ENCODE peak calls at places on chromosomes 16 and 17, in five cellular contexts. Y is D341Med, B is RPMI7951, D is iPS DF 6.9, O is EL. T is an unnamed sample.
A peak's percentile ranks its signal among the peaks of the same experiment; 100 is the strongest.

GRCh38 chr16:2331199-2331931 is 9.2 kb downstream of the ABCA3 start:
- DNase-seq in Y (no peak), B (no peak), D (no peak), O (no peak), T (peak; percentile 34)

GRCh38 chr16:11355862-11356261 is 10.6 kb downstream of the RMI2 start:
- DNase-seq in B (no peak), O (no peak), Y (no peak), D (no peak), T (no peak)

GRCh38 chr17:17204041-17204591 is 2.0 kb downstream of the PLD6 start:
- DNase-seq in D (no peak), B (no peak), O (no peak), Y (no peak), T (no peak)

GRCh38 chr17:83073389-83074063 is 5.9 kb upstream of the METRNL start:
- DNase-seq in B (peak; percentile 70), Y (no peak), D (no peak), O (no peak), T (no peak)

GRCh38 chr16:11297492-11298142 is 16.5 kb upstream of the PRM1 start:
- DNase-seq in D (no peak), B (peak; percentile 79), Y (no peak), O (peak; percentile 52), T (peak; percentile 50)

GRCh38 chr16:20867585-20867984 is 32.6 kb downstream of the DCUN1D3 start:
- DNase-seq in Y (peak; percentile 39), B (peak; percentile 53), D (no peak), O (no peak), T (peak; percentile 83)

GRCh38 chr16:57630402-57630787 is 2.0 kb downstream of the ADGRG1 start:
- DNase-seq in B (no peak), O (no peak), Y (no peak), D (no peak), T (no peak)

GRCh38 chr16:22787456-22788189 is 26.3 kb upstream of the HS3ST2 start:
- DNase-seq in D (no peak), B (peak; percentile 96), Y (no peak), O (peak; percentile 87), T (no peak)

GRCh38 chr17:58575511-58575910 is 61.1 kb upstream of the MTMR4 start:
- DNase-seq in D (no peak), Y (no peak), B (peak; percentile 59), O (peak; percentile 62), T (no peak)

GRCh38 chr16:23833960-23834685 is 1.7 kb upstream of the PRKCB start:
- DNase-seq in Y (no peak), O (no peak), D (no peak), B (no peak), T (no peak)

GRCh38 chr16:1983544-1984346 is at the start of gene GFER:
- DNase-seq in B (peak; percentile 84), O (peak; percentile 92), Y (peak; percentile 97), D (peak; percentile 78), T (peak; percentile 94)

GRCh38 chr17:59149051-59149450 is 5.9 kb downstream of the SKA2 start:
- DNase-seq in B (peak; percentile 21), O (peak; percentile 59), D (no peak), Y (no peak), T (no peak)

GRCh38 chr16:88320947-88321634 is 61.7 kb upstream of the ZNF469 start:
- DNase-seq in O (peak; percentile 19), D (no peak), B (no peak), Y (no peak), T (no peak)

GRCh38 chr17:2707721-2708584 is 3.6 kb downstream of the CLUH start:
- DNase-seq in O (peak; percentile 34), D (no peak), B (no peak), Y (peak; percentile 54), T (peak; percentile 77)

GRCh38 chr16:86221085-86221484 is 289.2 kb upstream of the FOXF1 start:
- DNase-seq in Y (no peak), D (no peak), O (no peak), B (no peak), T (no peak)

GRCh38 chr16:72787519-72788268 is 260.2 kb downstream of the ZFHX3 start:
- DNase-seq in O (peak; percentile 91), B (peak; percentile 83), D (no peak), Y (no peak), T (no peak)

GRCh38 chr17:69466905-69467630 is 52.6 kb downstream of the MAP2K6 start:
- DNase-seq in B (peak; percentile 26), O (peak; percentile 55), D (no peak), Y (peak; percentile 67), T (peak; percentile 85)

GRCh38 chr16:27820646-27821345 is 242.7 kb downstream of the GSG1L start:
- DNase-seq in D (no peak), Y (peak; percentile 7), B (no peak), O (no peak), T (no peak)

GRCh38 chr17:40432864-40433528 is 10.3 kb upstream of the IGFBP4 start:
- DNase-seq in Y (peak; percentile 30), O (peak; percentile 41), B (peak; percentile 45), D (no peak), T (no peak)

GRCh38 chr17:57629470-57629869 is 115.6 kb downstream of the CCDC182 start:
- DNase-seq in Y (no peak), B (no peak), O (no peak), D (no peak), T (no peak)

GRCh38 chr16:65070831-65071230 is 51.0 kb downstream of the CDH11 start:
- DNase-seq in Y (no peak), B (peak; percentile 96), D (no peak), O (peak; percentile 98), T (no peak)

GRCh38 chr17:46044286-46044928 is 45.4 kb downstream of the STH start:
- DNase-seq in Y (peak; percentile 85), D (peak; percentile 50), B (peak; percentile 68), O (peak; percentile 89), T (peak; percentile 88)

GRCh38 chr17:79269620-79270019 is 195.0 kb downstream of the ENGASE start:
- DNase-seq in Y (no peak), O (no peak), D (no peak), B (no peak), T (no peak)

GRCh38 chr16:71440669-71441347 is 1.0 kb downstream of the TLE7 start:
- DNase-seq in Y (peak; percentile 47), D (no peak), O (no peak), B (no peak), T (peak; percentile 26)

GRCh38 chr16:27230562-27230991 is 27.3 kb downstream of the KDM8 start:
- DNase-seq in Y (no peak), B (no peak), O (no peak), D (no peak), T (no peak)

GRCh38 chr16:15949210-15950166 is at the start of gene ABCC1:
- DNase-seq in Y (peak; percentile 92), D (no peak), O (peak; percentile 49), B (peak; percentile 41), T (peak; percentile 33)

GRCh38 chr17:32515677-32516383 is 29.0 kb downstream of the CDK5R1 start:
- DNase-seq in Y (no peak), B (no peak), O (no peak), D (no peak), T (no peak)

GRCh38 chr16:74568961-74569631 is 37.8 kb downstream of the GLG1 start:
- DNase-seq in D (no peak), B (no peak), O (peak; percentile 43), Y (no peak), T (no peak)

GRCh38 chr16:69927056-69927757 is 23.9 kb upstream of the CLEC18A start:
- DNase-seq in D (no peak), O (peak; percentile 7), Y (no peak), B (no peak), T (no peak)

GRCh38 chr16:57092786-57093301 is 461 bp downstream of the CPNE2 start:
- DNase-seq in Y (peak; percentile 88), B (peak; percentile 22), D (no peak), O (peak; percentile 40), T (peak; percentile 37)

GRCh38 chr16:65038125-65038524 is 83.7 kb downstream of the CDH11 start:
- DNase-seq in D (no peak), O (no peak), B (no peak), Y (no peak), T (peak; percentile 73)

GRCh38 chr17:27669850-27670249 is 38.9 kb downstream of the LGALS9 start:
- DNase-seq in O (no peak), D (no peak), Y (no peak), B (no peak), T (no peak)

GRCh38 chr17:48131216-48131824 is 23.8 kb downstream of the SNX11 start:
- DNase-seq in Y (peak; percentile 83), O (peak; percentile 73), B (peak; percentile 64), D (peak; percentile 76), T (peak; percentile 83)

GRCh38 chr17:58066409-58066808 is 16.8 kb upstream of the DYNLL2 start:
- DNase-seq in D (no peak), O (no peak), B (no peak), Y (no peak), T (no peak)

GRCh38 chr16:35409503-35409902 is 1950.1 kb downstream of the TP53TG3F start:
- DNase-seq in Y (no peak), D (no peak), B (no peak), O (no peak), T (no peak)

GRCh38 chr17:57938061-57938502 is 17.1 kb downstream of the CUEDC1 start:
- DNase-seq in O (no peak), D (no peak), Y (no peak), B (no peak), T (peak; percentile 67)

GRCh38 chr17:1896243-1897163 is 66.7 kb downstream of the RPA1 start:
- DNase-seq in O (no peak), D (no peak), Y (no peak), B (no peak), T (no peak)

GRCh38 chr17:10463402-10463801 is 6.0 kb downstream of the MYH4 start:
- DNase-seq in O (no peak), Y (no peak), B (no peak), D (no peak), T (no peak)

GRCh38 chr17:29615048-29615385 is 7.7 kb downstream of the CORO6 start:
- DNase-seq in Y (no peak), B (no peak), O (peak; percentile 35), D (no peak), T (no peak)

T was measured in WERI-Rb-1.